ENCODE peak calls at places on chromosomes 7 and 10, in six cellular contexts. D is fibroblast of the conjunctiva; W is kidney epithelial cell; C is stimulated activated CD4-positive, alpha-beta T cell treated with anti-CD3 and anti-CD28 coated beads, TNF-alpha, amount 100 ng/mL, for 48 hours; A is NT2/D1; F is SIG-M5. Q is an unnamed sample.

GRCh38 chr10:113953505-113954272 is 90.0 kb upstream of the ADRB1 start:
- DNase-seq in A (no peak), W (no peak), D (no peak), C (no peak), F (peak; percentile 11), Q (no peak)

GRCh38 chr7:91005024-91005423 is 259.2 kb upstream of the FZD1 start:
- DNase-seq in A (no peak), F (no peak), W (no peak), D (no peak), C (no peak), Q (no peak)

GRCh38 chr7:43362652-43363428 is 220.1 kb upstream of the STK17A start:
- DNase-seq in W (no peak), F (no peak), D (peak; percentile 39), C (no peak), A (no peak), Q (no peak)

GRCh38 chr7:117098457-117098856 is 145.2 kb downstream of the ST7 start:
- DNase-seq in D (peak; percentile 53), W (no peak), F (no peak), C (no peak), A (no peak), Q (peak; percentile 94)

GRCh38 chr7:29113384-29114102 is 32.8 kb downstream of the CPVL start:
- DNase-seq in F (no peak), C (no peak), W (peak; percentile 63), D (no peak), A (no peak), Q (no peak)

GRCh38 chr7:117347480-117347879 is 24.6 kb upstream of the WNT2 start:
- DNase-seq in A (no peak), C (no peak), D (no peak), W (no peak), F (no peak), Q (no peak)

GRCh38 chr7:136526408-136527105 is 341.9 kb upstream of the CHRM2 start:
- DNase-seq in C (no peak), A (no peak), F (no peak), D (no peak), W (no peak), Q (no peak)

GRCh38 chr10:96346295-96346694 is 12.5 kb downstream of the OPALIN start:
- DNase-seq in F (no peak), C (no peak), W (no peak), A (no peak), D (no peak), Q (no peak)

GRCh38 chr7:142796501-142797341 is 26.0 kb downstream of the PRSS2 start:
- DNase-seq in W (no peak), D (no peak), A (no peak), C (no peak), F (no peak), Q (no peak)

GRCh38 chr10:118496525-118496924 is 98.9 kb downstream of the PRLHR start:
- DNase-seq in D (no peak), C (no peak), W (no peak), F (no peak), A (no peak), Q (no peak)

GRCh38 chr7:78396190-78396589 is 597.6 kb downstream of the PHTF2 start:
- DNase-seq in W (no peak), D (no peak), A (no peak), F (no peak), C (no peak), Q (no peak)

GRCh38 chr10:25786181-25786580 is 147.8 kb upstream of the MYO3A start:
- DNase-seq in F (no peak), D (no peak), C (no peak), A (no peak), W (no peak), Q (no peak)

GRCh38 chr10:66747451-66747850 is 178.4 kb upstream of the LRRTM3 start:
- DNase-seq in W (peak; percentile 76), F (no peak), D (peak; percentile 1), A (no peak), C (no peak), Q (peak; percentile 94)

GRCh38 chr7:114819629-114820362 is 102.1 kb upstream of the MDFIC start:
- DNase-seq in C (no peak), D (peak; percentile 97), A (no peak), F (no peak), W (peak; percentile 93), Q (peak; percentile 80)

GRCh38 chr7:139620676-139621344 is 97.3 kb downstream of the CLEC2L start:
- DNase-seq in C (peak; percentile 48), A (peak; percentile 47), F (no peak), D (no peak), W (no peak), Q (no peak)

GRCh38 chr7:36717596-36717995 is 6.7 kb downstream of the AOAH start:
- DNase-seq in A (no peak), C (no peak), F (no peak), W (no peak), D (no peak), Q (no peak)

GRCh38 chr7:41007351-41007751 is 695.5 kb downstream of the INHBA start:
- DNase-seq in D (no peak), A (no peak), C (no peak), W (no peak), F (no peak), Q (peak; percentile 66)

GRCh38 chr10:4033341-4033896 is 248.4 kb upstream of the KLF6 start:
- DNase-seq in A (no peak), W (no peak), D (no peak), C (no peak), F (no peak), Q (no peak)